ENCODE peak calls at places on chromosomes 11 and 22, in six cellular contexts. S is IMR-90, L is neuronal stem cell, V is H9, O is mesenchymal stem cell, X is H1. A is an unnamed sample.

GRCh38 chr11:34667810-34668582 is 47.1 kb downstream of the EHF start:
- DNase-seq in V (no peak), X (no peak), S (no peak), O (no peak), L (no peak), A (peak; percentile 36)

GRCh38 chr11:101127348-101127698 is 2.3 kb downstream of the PGR start:
- DNase-seq in V (peak; percentile 50), O (no peak), X (peak; percentile 76), S (no peak), L (no peak), A (peak; percentile 49)

GRCh38 chr11:2990617-2991476 is 1.3 kb downstream of the NAP1L4 start:
- DNase-seq in X (no peak), S (no peak), L (no peak), V (no peak), O (peak; percentile 34), A (peak; percentile 40)

GRCh38 chr11:117842131-117842941 is 17.8 kb upstream of the FXYD2 start:
- DNase-seq in L (no peak), S (no peak), O (no peak), X (peak; percentile 39), V (peak; percentile 29), A (no peak)

GRCh38 chr11:102850973-102851745 is 7.8 kb upstream of the MMP3 start:
- DNase-seq in L (no peak), O (peak; percentile 81), X (no peak), S (peak; percentile 86), V (no peak), A (no peak)

GRCh38 chr11:126570489-126570888 is 215.0 kb downstream of the ST3GAL4 start:
- DNase-seq in L (no peak), S (no peak), X (no peak), O (no peak), V (no peak), A (no peak)

GRCh38 chr11:100682247-100682969 is 4.7 kb upstream of the ARHGAP42 start:
- DNase-seq in O (peak; percentile 52), L (no peak), S (peak; percentile 46), X (no peak), V (no peak), A (peak; percentile 51)

GRCh38 chr11:122202951-122203456 is 87.0 kb upstream of the BLID start:
- DNase-seq in O (peak; percentile 76), S (peak; percentile 71), V (peak; percentile 81), L (peak; percentile 50), X (peak; percentile 91), A (peak; percentile 75)

GRCh38 chr22:29136715-29137700 is 64.2 kb downstream of the KREMEN1 start:
- DNase-seq in V (no peak), L (no peak), S (no peak), O (no peak), X (no peak), A (no peak)

GRCh38 chr11:10385696-10386095 is 69.4 kb upstream of the AMPD3 start:
- DNase-seq in X (peak; percentile 37), L (no peak), V (no peak), O (no peak), S (peak; percentile 49), A (no peak)

GRCh38 chr22:49820984-49821383 is 6.7 kb downstream of the BRD1 start:
- DNase-seq in V (no peak), S (no peak), L (no peak), X (no peak), O (no peak), A (no peak)

GRCh38 chr11:129458278-129458677 is 82.6 kb downstream of the BARX2 start:
- DNase-seq in S (no peak), V (no peak), L (no peak), O (no peak), X (no peak), A (no peak)

GRCh38 chr11:104219081-104219480 is 55.1 kb upstream of the PDGFD start:
- DNase-seq in L (no peak), X (no peak), O (no peak), S (peak; percentile 13), V (no peak), A (no peak)

GRCh38 chr11:71937826-71938225 is 9.0 kb downstream of the RNF121 start:
- DNase-seq in S (no peak), L (no peak), X (no peak), O (no peak), V (no peak), A (no peak)

GRCh38 chr11:124762624-124763155 is 600 bp upstream of the ESAM start:
- DNase-seq in S (no peak), V (peak; percentile 50), O (no peak), X (no peak), L (no peak), A (no peak)

GRCh38 chr11:68212421-68213134 is 518 bp downstream of the KMT5B start:
- DNase-seq in L (peak; percentile 74), O (peak; percentile 84), V (peak; percentile 72), S (peak; percentile 75), X (peak; percentile 68), A (peak; percentile 82)

GRCh38 chr11:68211546-68211945 is 1.6 kb downstream of the KMT5B start:
- DNase-seq in X (no peak), O (no peak), S (no peak), V (no peak), L (no peak), A (no peak)

GRCh38 chr11:68214173-68215086 is 1.3 kb upstream of the KMT5B start:
- DNase-seq in O (no peak), L (no peak), X (peak; percentile 74), V (peak; percentile 43), S (no peak), A (peak; percentile 29)

GRCh38 chr11:68213555-68214172 is 568 bp upstream of the KMT5B start:
- DNase-seq in V (peak; percentile 84), O (peak; percentile 96), L (peak; percentile 95), S (peak; percentile 96), X (peak; percentile 93), A (peak; percentile 96)

DNA sequence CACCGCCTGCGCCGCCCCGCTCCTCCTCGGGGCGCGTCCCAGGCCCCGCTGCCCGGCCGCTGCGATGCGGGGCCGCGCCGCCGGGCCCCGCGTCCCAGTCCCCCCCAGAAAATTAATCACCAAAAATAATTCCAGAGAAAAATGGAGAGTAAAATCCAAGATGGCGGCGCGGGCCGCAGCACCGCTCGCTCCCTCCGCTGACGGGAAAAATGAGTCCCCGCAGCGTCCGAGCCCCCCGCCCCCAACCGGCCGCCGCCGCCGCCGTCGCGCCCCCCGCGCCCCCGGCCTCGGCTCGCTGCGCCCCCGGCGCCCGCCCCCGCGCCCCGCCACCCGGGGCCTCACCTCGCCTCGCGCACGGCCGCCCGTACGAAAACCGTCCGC is at the start of gene KMT5B:
- DNase-seq in V (no peak), L (peak; percentile 64), O (peak; percentile 62), X (peak; percentile 83), S (peak; percentile 54), A (no peak)
- H3K4ac ChIP-seq in V (no peak within 1 kb of the TSS), L (peak within 1 kb of the TSS; percentile 97), O (peak within 1 kb of the TSS; percentile 96), X (peak within 1 kb of the TSS; percentile 98), S (peak within 1 kb of the TSS; percentile 96), A (peak within 1 kb of the TSS; percentile 97)

DNA sequence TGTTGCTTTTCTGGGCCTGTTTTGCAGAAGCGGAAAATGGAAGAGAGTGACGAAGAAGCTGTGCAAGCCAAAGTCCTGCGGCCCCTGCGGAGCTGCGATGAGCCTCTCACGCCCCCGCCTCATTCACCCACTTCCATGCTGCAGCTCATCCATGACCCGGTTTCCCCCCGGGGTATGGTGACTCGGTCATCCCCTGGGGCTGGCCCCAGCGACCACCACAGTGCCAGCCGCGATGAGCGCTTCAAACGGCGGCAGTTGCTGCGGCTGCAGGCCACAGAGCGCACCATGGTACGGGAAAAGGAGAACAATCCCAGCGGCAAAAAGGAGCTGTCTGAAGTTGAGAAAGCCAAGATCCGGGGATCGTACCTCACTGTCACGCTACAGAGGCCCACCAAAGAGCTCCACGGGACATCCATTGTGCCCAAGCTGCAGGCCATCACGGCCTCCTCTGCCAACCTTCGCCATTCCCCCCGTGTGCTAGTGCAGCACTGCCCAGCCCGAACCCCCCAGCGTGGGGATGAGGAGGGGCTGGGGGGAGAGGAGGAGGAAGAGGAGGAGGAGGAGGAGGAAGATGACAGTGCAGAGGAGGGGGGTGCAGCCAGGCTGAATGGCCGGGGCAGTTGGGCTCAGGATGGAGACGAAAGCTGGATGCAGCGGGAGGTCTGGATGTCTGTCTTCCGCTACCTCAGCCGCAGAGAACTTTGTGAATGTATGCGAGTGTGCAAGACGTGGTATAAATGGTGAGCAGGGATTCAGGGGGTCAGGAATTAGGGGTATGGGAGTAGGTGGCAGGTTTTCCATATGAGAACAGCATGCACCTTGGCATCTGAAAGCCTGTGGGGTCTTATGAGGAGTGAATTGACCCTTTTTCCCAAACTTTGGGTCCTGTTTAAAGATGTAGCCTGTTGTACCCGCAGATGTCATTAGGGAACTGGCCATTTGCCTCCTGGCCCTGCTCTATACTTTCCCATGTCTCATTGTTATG is 15.9 kb upstream of the GRK2 start:
- DNase-seq in O (no peak), S (no peak), L (no peak), X (no peak), V (no peak), A (no peak)
- H2BK15ac ChIP-seq in O (no peak overlapping the region), S (no peak overlapping the region), L (no peak overlapping the region), X (no peak overlapping the region), V (no peak overlapping the region), A (no peak overlapping the region)

GRCh38 chr11:65427691-65428577 is 5.3 kb downstream of the NEAT1 start:
- DNase-seq in V (peak; percentile 36), O (peak; percentile 90), X (no peak), S (peak; percentile 78), L (no peak), A (no peak)
- H3K4ac ChIP-seq in V (no peak overlapping the region), O (no peak overlapping the region), X (no peak overlapping the region), S (peak overlapping the region; percentile 19), L (no peak overlapping the region), A (no peak overlapping the region)

DNA sequence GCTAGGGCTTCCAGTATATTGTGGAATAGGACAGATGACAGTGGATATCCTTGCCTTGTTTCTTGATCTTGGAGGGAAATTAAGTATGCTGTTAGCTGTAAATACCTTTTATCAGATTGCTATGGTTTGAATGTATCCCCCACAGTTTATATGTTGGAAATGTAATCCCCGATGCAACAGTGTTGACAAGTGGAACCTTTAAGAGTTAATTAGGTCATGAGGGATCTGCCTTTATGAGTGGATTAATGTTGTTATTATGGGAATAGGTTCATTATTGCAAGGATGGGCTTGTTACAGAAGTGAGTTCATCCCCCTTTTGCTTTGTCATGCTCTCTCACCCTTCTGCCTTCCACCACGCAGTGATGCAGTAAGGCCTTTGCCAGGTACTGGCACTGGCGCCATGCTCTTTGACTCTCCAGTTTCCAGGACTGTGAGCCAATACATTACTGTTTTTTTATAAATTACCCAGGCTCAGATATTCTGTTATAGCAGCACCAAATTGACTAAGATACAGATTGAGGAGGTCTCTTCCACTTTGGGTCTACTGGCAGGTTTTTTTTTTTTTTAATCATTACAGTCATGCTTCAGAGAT is 16.4 kb downstream of the CABIN1 start:
- DNase-seq in V (no peak), X (no peak), S (no peak), L (no peak), O (no peak), A (no peak)
- H2BK15ac ChIP-seq in V (no peak overlapping the region), X (no peak overlapping the region), S (no peak overlapping the region), L (no peak overlapping the region), O (no peak overlapping the region), A (no peak overlapping the region)

DNA sequence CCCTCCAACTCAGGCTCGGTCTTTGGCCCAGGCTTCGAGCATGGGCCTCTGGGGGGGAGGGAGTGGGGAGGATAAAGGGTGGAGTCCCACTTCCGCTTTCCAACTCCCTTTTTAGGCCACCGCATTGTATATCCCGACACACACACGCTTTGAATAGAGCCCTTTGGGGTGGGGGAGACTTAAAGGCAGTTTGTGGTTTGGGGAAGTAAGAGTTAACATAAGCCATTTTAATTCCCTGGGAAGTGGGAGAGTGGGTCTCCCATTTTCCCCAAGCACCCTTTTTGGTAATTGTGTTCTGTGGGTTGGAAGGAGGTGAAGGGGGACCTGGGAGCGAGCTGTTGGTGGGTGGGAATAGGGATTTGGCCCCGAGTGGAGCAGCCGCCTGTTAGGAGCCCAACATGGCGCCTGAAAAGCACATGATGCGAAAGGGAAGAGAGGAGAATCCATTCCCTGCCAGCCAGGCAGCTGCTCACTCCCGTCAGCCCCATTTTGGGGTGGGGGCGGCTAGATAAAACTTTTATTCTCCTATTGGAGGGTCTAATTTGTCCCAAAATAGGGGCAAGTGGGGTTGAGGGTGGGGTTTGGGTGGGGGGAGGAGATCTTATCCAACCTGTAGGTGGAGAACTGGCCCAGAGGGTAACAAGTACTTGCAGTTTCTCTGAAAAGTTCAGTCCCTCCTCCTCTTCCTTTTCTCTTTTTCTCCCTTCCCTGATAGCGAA is 983 bp downstream of the PCF11 start:
- DNase-seq in S (peak; percentile 33), X (peak; percentile 61), V (peak; percentile 51), L (peak; percentile 35), O (peak; percentile 68), A (peak; percentile 74)
- H3K4ac ChIP-seq in S (peak overlapping the region; percentile 97), X (peak overlapping the region; percentile 85), V (no peak overlapping the region), L (peak overlapping the region; percentile 95), O (peak overlapping the region; percentile 93), A (peak overlapping the region; percentile 82)

A was measured in mesendoderm.